ENCODE peak calls at places on chromosomes 4 and X, in six cellular contexts. One of them, this sample, is unnamed.

GRCh38 chr4:152679414-152680281 is at the start of gene TMEM154:
- DNase-seq in WTC11: peak
- DNase-seq in heart left ventricle: peak
- DNase-seq in spleen: peak
- DNase-seq in choroid plexus epithelial cell: peak
- DNase-seq in sciatic nerve: peak
- DNase-seq in this sample: peak

GRCh38 chr4:97656034-97656720 is 487.1 kb downstream of the STPG2 start:
- DNase-seq in heart left ventricle: no peak
- DNase-seq in sciatic nerve: no peak
- DNase-seq in WTC11: no peak
- DNase-seq in spleen: no peak
- DNase-seq in choroid plexus epithelial cell: peak
- DNase-seq in this sample: no peak

GRCh38 chr4:103904126-103904525 is 184.3 kb upstream of the TACR3 start:
- DNase-seq in sciatic nerve: no peak
- DNase-seq in spleen: no peak
- DNase-seq in WTC11: no peak
- DNase-seq in choroid plexus epithelial cell: no peak
- DNase-seq in heart left ventricle: no peak
- DNase-seq in this sample: no peak

GRCh38 chrX:15600745-15601144 is at the start of gene ACE2:
- DNase-seq in spleen: no peak
- DNase-seq in heart left ventricle: no peak
- DNase-seq in WTC11: no peak
- DNase-seq in choroid plexus epithelial cell: no peak
- DNase-seq in sciatic nerve: no peak
- DNase-seq in this sample: no peak

GRCh38 chr4:8770518-8771257 is 101.0 kb downstream of the HMX1 start:
- DNase-seq in WTC11: no peak
- DNase-seq in choroid plexus epithelial cell: no peak
- DNase-seq in heart left ventricle: no peak
- DNase-seq in spleen: peak
- DNase-seq in sciatic nerve: no peak
- DNase-seq in this sample: no peak

GRCh38 chrX:50747471-50747900 is 66.5 kb downstream of the SHROOM4 start:
- DNase-seq in choroid plexus epithelial cell: peak
- DNase-seq in heart left ventricle: peak
- DNase-seq in WTC11: peak
- DNase-seq in spleen: no peak
- DNase-seq in sciatic nerve: no peak
- DNase-seq in this sample: no peak

GRCh38 chr4:78645853-78646757 is 94.5 kb downstream of the ANXA3 start:
- DNase-seq in choroid plexus epithelial cell: peak
- DNase-seq in sciatic nerve: peak
- DNase-seq in WTC11: no peak
- DNase-seq in heart left ventricle: peak
- DNase-seq in spleen: no peak
- DNase-seq in this sample: no peak

GRCh38 chrX:42384956-42385355 is 393.0 kb downstream of the PPP1R2C start:
- DNase-seq in WTC11: no peak
- DNase-seq in choroid plexus epithelial cell: no peak
- DNase-seq in spleen: no peak
- DNase-seq in sciatic nerve: no peak
- DNase-seq in heart left ventricle: no peak
- DNase-seq in this sample: no peak

GRCh38 chr4:186946140-186946539 is 222.5 kb upstream of the FAT1 start:
- DNase-seq in spleen: no peak
- DNase-seq in sciatic nerve: no peak
- DNase-seq in heart left ventricle: no peak
- DNase-seq in choroid plexus epithelial cell: no peak
- DNase-seq in WTC11: peak
- DNase-seq in this sample: no peak

GRCh38 chr4:79638735-79639134 is 230.7 kb upstream of the GK2 start:
- DNase-seq in WTC11: no peak
- DNase-seq in heart left ventricle: no peak
- DNase-seq in choroid plexus epithelial cell: no peak
- DNase-seq in spleen: no peak
- DNase-seq in sciatic nerve: no peak
- DNase-seq in this sample: no peak

GRCh38 chr4:105305019-105305836 is 158.6 kb downstream of the TET2 start:
- DNase-seq in choroid plexus epithelial cell: no peak
- DNase-seq in spleen: no peak
- DNase-seq in WTC11: no peak
- DNase-seq in heart left ventricle: no peak
- DNase-seq in sciatic nerve: no peak
- DNase-seq in this sample: no peak

GRCh38 chrX:15985937-15986336 is 131.3 kb upstream of the AP1S2 start:
- DNase-seq in WTC11: no peak
- DNase-seq in heart left ventricle: no peak
- DNase-seq in choroid plexus epithelial cell: no peak
- DNase-seq in sciatic nerve: no peak
- DNase-seq in spleen: no peak
- DNase-seq in this sample: no peak

GRCh38 chr4:4831825-4832224 is 27.6 kb upstream of the MSX1 start:
- DNase-seq in sciatic nerve: no peak
- DNase-seq in WTC11: no peak
- DNase-seq in spleen: no peak
- DNase-seq in choroid plexus epithelial cell: no peak
- DNase-seq in heart left ventricle: no peak
- DNase-seq in this sample: no peak

GRCh38 chrX:46957299-46957698 is 45.1 kb downstream of the JADE3 start:
- DNase-seq in WTC11: no peak
- DNase-seq in spleen: no peak
- DNase-seq in sciatic nerve: no peak
- DNase-seq in heart left ventricle: no peak
- DNase-seq in choroid plexus epithelial cell: no peak
- DNase-seq in this sample: no peak

GRCh38 chrX:42606591-42606990 is 171.4 kb downstream of the PPP1R2C start:
- DNase-seq in spleen: no peak
- DNase-seq in WTC11: no peak
- DNase-seq in choroid plexus epithelial cell: no peak
- DNase-seq in heart left ventricle: no peak
- DNase-seq in sciatic nerve: no peak
- DNase-seq in this sample: no peak

GRCh38 chrX:121151293-121151692 is 103.9 kb downstream of the GLUD2 start:
- DNase-seq in choroid plexus epithelial cell: no peak
- DNase-seq in heart left ventricle: no peak
- DNase-seq in spleen: no peak
- DNase-seq in WTC11: no peak
- DNase-seq in sciatic nerve: no peak
- DNase-seq in this sample: no peak

GRCh38 chrX:72020788-72021187 is 110.1 kb downstream of the NHSL2 start:
- DNase-seq in sciatic nerve: no peak
- DNase-seq in choroid plexus epithelial cell: no peak
- DNase-seq in WTC11: no peak
- DNase-seq in heart left ventricle: no peak
- DNase-seq in spleen: no peak
- DNase-seq in this sample: no peak

GRCh38 chrX:17323397-17323796 is 51.6 kb upstream of the NHS start:
- DNase-seq in heart left ventricle: no peak
- DNase-seq in spleen: no peak
- DNase-seq in sciatic nerve: no peak
- DNase-seq in WTC11: no peak
- DNase-seq in choroid plexus epithelial cell: no peak
- DNase-seq in this sample: no peak

GRCh38 chrX:11967986-11968385 is 170.3 kb upstream of the FRMPD4 start:
- DNase-seq in spleen: no peak
- DNase-seq in WTC11: no peak
- DNase-seq in sciatic nerve: no peak
- DNase-seq in heart left ventricle: no peak
- DNase-seq in choroid plexus epithelial cell: no peak
- DNase-seq in this sample: no peak

GRCh38 chr4:78694457-78694787 is 81.7 kb upstream of the BMP2K start:
- DNase-seq in sciatic nerve: no peak
- DNase-seq in choroid plexus epithelial cell: no peak
- DNase-seq in WTC11: no peak
- DNase-seq in heart left ventricle: no peak
- DNase-seq in spleen: no peak
- DNase-seq in this sample: no peak

GRCh38 chrX:116732214-116732613 is 269.4 kb upstream of the CT83 start:
- DNase-seq in heart left ventricle: no peak
- DNase-seq in choroid plexus epithelial cell: no peak
- DNase-seq in sciatic nerve: no peak
- DNase-seq in spleen: no peak
- DNase-seq in WTC11: no peak
- DNase-seq in this sample: no peak

GRCh38 chr4:122845760-122846159 is 19.1 kb downstream of the FGF2 start:
- DNase-seq in sciatic nerve: no peak
- DNase-seq in WTC11: no peak
- DNase-seq in spleen: no peak
- DNase-seq in heart left ventricle: no peak
- DNase-seq in choroid plexus epithelial cell: peak
- DNase-seq in this sample: no peak

GRCh38 chr4:172983014-172983413 is 185.6 kb upstream of the GALNT7 start:
- DNase-seq in spleen: no peak
- DNase-seq in choroid plexus epithelial cell: peak
- DNase-seq in sciatic nerve: no peak
- DNase-seq in WTC11: no peak
- DNase-seq in heart left ventricle: no peak
- DNase-seq in this sample: no peak

GRCh38 chr4:162683659-162684370 is 482.9 kb downstream of the NAF1 start:
- DNase-seq in spleen: no peak
- DNase-seq in heart left ventricle: no peak
- DNase-seq in sciatic nerve: no peak
- DNase-seq in choroid plexus epithelial cell: peak
- DNase-seq in WTC11: no peak
- DNase-seq in this sample: no peak

GRCh38 chr4:79454656-79455055 is 46.6 kb upstream of the GK2 start:
- DNase-seq in heart left ventricle: no peak
- DNase-seq in spleen: no peak
- DNase-seq in WTC11: no peak
- DNase-seq in choroid plexus epithelial cell: no peak
- DNase-seq in sciatic nerve: no peak
- DNase-seq in this sample: no peak

GRCh38 chrX:29478336-29479069 is 736.9 kb upstream of the MAGEB2 start:
- DNase-seq in sciatic nerve: no peak
- DNase-seq in WTC11: peak
- DNase-seq in heart left ventricle: no peak
- DNase-seq in choroid plexus epithelial cell: peak
- DNase-seq in spleen: no peak
- DNase-seq in this sample: peak

GRCh38 chrX:22818061-22818460 is 181.7 kb upstream of the DDX53 start:
- DNase-seq in WTC11: no peak
- DNase-seq in sciatic nerve: no peak
- DNase-seq in spleen: no peak
- DNase-seq in heart left ventricle: no peak
- DNase-seq in choroid plexus epithelial cell: no peak
- DNase-seq in this sample: no peak

GRCh38 chr4:80540785-80541469 is 205.4 kb downstream of the CFAP299 start:
- DNase-seq in sciatic nerve: no peak
- DNase-seq in WTC11: no peak
- DNase-seq in heart left ventricle: no peak
- DNase-seq in choroid plexus epithelial cell: no peak
- DNase-seq in spleen: no peak
- DNase-seq in this sample: no peak

GRCh38 chr4:185235480-185236154 is 26.2 kb downstream of the SNX25 start:
- DNase-seq in choroid plexus epithelial cell: peak
- DNase-seq in heart left ventricle: no peak
- DNase-seq in spleen: no peak
- DNase-seq in WTC11: no peak
- DNase-seq in sciatic nerve: no peak
- DNase-seq in this sample: no peak

GRCh38 chrX:20212486-20213089 is 54.1 kb downstream of the RPS6KA3 start:
- DNase-seq in spleen: no peak
- DNase-seq in sciatic nerve: no peak
- DNase-seq in WTC11: no peak
- DNase-seq in heart left ventricle: no peak
- DNase-seq in choroid plexus epithelial cell: no peak
- DNase-seq in this sample: no peak

GRCh38 chr4:105296672-105297071 is 150.0 kb downstream of the TET2 start:
- DNase-seq in spleen: peak
- DNase-seq in WTC11: no peak
- DNase-seq in choroid plexus epithelial cell: no peak
- DNase-seq in heart left ventricle: no peak
- DNase-seq in sciatic nerve: no peak
- DNase-seq in this sample: no peak

GRCh38 chrX:115183980-115184379 is 5.2 kb upstream of the RBMXL3 start:
- DNase-seq in heart left ventricle: no peak
- DNase-seq in sciatic nerve: no peak
- DNase-seq in spleen: no peak
- DNase-seq in choroid plexus epithelial cell: peak
- DNase-seq in WTC11: no peak
- DNase-seq in this sample: no peak

GRCh38 chr4:177484613-177485021 is 42.4 kb upstream of the AGA start:
- DNase-seq in sciatic nerve: no peak
- DNase-seq in WTC11: no peak
- DNase-seq in spleen: no peak
- DNase-seq in choroid plexus epithelial cell: peak
- DNase-seq in heart left ventricle: no peak
- DNase-seq in this sample: no peak

GRCh38 chrX:82711432-82711831 is 796.7 kb upstream of the POU3F4 start:
- DNase-seq in choroid plexus epithelial cell: no peak
- DNase-seq in spleen: no peak
- DNase-seq in heart left ventricle: no peak
- DNase-seq in WTC11: no peak
- DNase-seq in sciatic nerve: no peak
- DNase-seq in this sample: no peak

GRCh38 chrX:155068165-155068564 is 2.8 kb downstream of the CMC4 start:
- DNase-seq in heart left ventricle: no peak
- DNase-seq in choroid plexus epithelial cell: peak
- DNase-seq in sciatic nerve: no peak
- DNase-seq in spleen: no peak
- DNase-seq in WTC11: no peak
- DNase-seq in this sample: no peak

This sample was measured in iPS DF 6.9.